ENCODE peak calls at places on chromosomes 2 and 18, in five cellular contexts. G is ovary; U is dorsolateral prefrontal cortex; S is stomach; P is CD8-positive, alpha-beta T cell. H is an unnamed sample.

GRCh38 chr2:106176446-106177110 is 17.5 kb downstream of the UXS1 start:
- DNase-seq in G (no peak), U (no peak), S (no peak), P (no peak), H (no peak)

GRCh38 chr2:30305235-30305634 is 73.9 kb downstream of the LBH start:
- DNase-seq in G (no peak), U (no peak), S (no peak), P (no peak), H (no peak)

GRCh38 chr2:216015722-216016464 is 2.5 kb upstream of the MREG start:
- DNase-seq in G (no peak), U (no peak), S (no peak), P (peak), H (no peak)

GRCh38 chr2:213640742-213641425 is 356.6 kb downstream of the SPAG16 start:
- DNase-seq in G (no peak), U (no peak), S (no peak), P (no peak), H (no peak)

GRCh38 chr18:72544092-72544886 is at the start of gene CBLN2:
- DNase-seq in G (no peak), U (peak), S (no peak), P (no peak), H (no peak)

GRCh38 chr2:70552501-70553333 is 909 bp downstream of the TGFA start:
- DNase-seq in G (no peak), U (no peak), S (peak), P (peak), H (no peak)

GRCh38 chr2:223856584-223856983 is 19.2 kb upstream of the AP1S3 start:
- DNase-seq in G (no peak), U (no peak), S (no peak), P (no peak), H (no peak)

GRCh38 chr2:70010222-70011111 is 49.0 kb upstream of the ASPRV1 start:
- DNase-seq in G (no peak), U (no peak), S (peak), P (no peak), H (no peak)

GRCh38 chr2:173761603-173762119 is 203.5 kb downstream of the SP3 start:
- DNase-seq in G (no peak), U (no peak), S (no peak), P (no peak), H (no peak)

GRCh38 chr2:25431604-25432003 is 89.9 kb upstream of the DNMT3A start:
- DNase-seq in G (no peak), U (no peak), S (no peak), P (no peak), H (no peak)

GRCh38 chr2:122203523-122203922 is 448.1 kb downstream of the TSN start:
- DNase-seq in G (no peak), U (no peak), S (no peak), P (no peak), H (no peak)

GRCh38 chr2:214604861-214605260 is 194.0 kb downstream of the VWC2L start:
- DNase-seq in G (no peak), U (no peak), S (no peak), P (no peak), H (no peak)

GRCh38 chr2:120587326-120587996 is 148.2 kb upstream of the GLI2 start:
- DNase-seq in G (no peak), U (no peak), S (no peak), P (no peak), H (no peak)

GRCh38 chr2:120675460-120676130 is 60.1 kb upstream of the GLI2 start:
- DNase-seq in G (peak), U (peak), S (peak), P (peak), H (no peak)

GRCh38 chr2:39649491-39649890 is 16.2 kb upstream of the TMEM178A start:
- DNase-seq in G (no peak), U (no peak), S (no peak), P (no peak), H (no peak)

GRCh38 chr2:159903404-159904126 is 105.6 kb upstream of the CD302 start:
- DNase-seq in G (no peak), U (no peak), S (peak), P (peak), H (no peak)

GRCh38 chr18:54358495-54358793 is 738 bp downstream of the C18orf54 start:
- DNase-seq in G (no peak), U (no peak), S (no peak), P (no peak), H (peak)

GRCh38 chr2:178101321-178102079 is 10.7 kb upstream of the RBM45 start:
- DNase-seq in G (no peak), U (no peak), S (no peak), P (no peak), H (no peak)

GRCh38 chr2:218832520-218832919 is 917 bp upstream of the PRKAG3 start:
- DNase-seq in G (no peak), U (no peak), S (no peak), P (no peak), H (no peak)

GRCh38 chr2:183927367-183928355 is 670.7 kb upstream of the ZNF804A start:
- DNase-seq in G (no peak), U (no peak), S (no peak), P (no peak), H (no peak)

GRCh38 chr2:29317077-29317517 is 201.9 kb downstream of the CLIP4 start:
- DNase-seq in G (no peak), U (no peak), S (no peak), P (no peak), H (no peak)

GRCh38 chr2:222756951-222757645 is 85.6 kb downstream of the MOGAT1 start:
- DNase-seq in G (no peak), U (no peak), S (no peak), P (no peak), H (no peak)

GRCh38 chr2:37711308-37711731 is 39.9 kb upstream of the CDC42EP3 start:
- DNase-seq in G (no peak), U (no peak), S (no peak), P (peak), H (peak)

GRCh38 chr2:158533009-158533408 is 76.3 kb downstream of the PKP4 start:
- DNase-seq in G (no peak), U (no peak), S (no peak), P (no peak), H (no peak)

GRCh38 chr2:173667014-173667413 is 298.2 kb downstream of the SP3 start:
- DNase-seq in G (no peak), U (no peak), S (no peak), P (no peak), H (no peak)

GRCh38 chr2:227325824-227326195 is 759 bp downstream of the MFF start:
- DNase-seq in G (peak), U (no peak), S (peak), P (no peak), H (peak)

GRCh38 chr2:99710720-99711612 is 221.1 kb upstream of the REV1 start:
- DNase-seq in G (no peak), U (no peak), S (no peak), P (no peak), H (no peak)

GRCh38 chr2:230589497-230590015 is 123.1 kb upstream of the CAB39 start:
- DNase-seq in G (no peak), U (no peak), S (no peak), P (no peak), H (no peak)

GRCh38 chr2:127574656-127575055 is 39.2 kb downstream of the MYO7B start:
- DNase-seq in G (no peak), U (no peak), S (peak), P (no peak), H (no peak)

GRCh38 chr18:55268146-55268545 is 308.9 kb upstream of the CCDC68 start:
- DNase-seq in G (no peak), U (no peak), S (no peak), P (no peak), H (no peak)

GRCh38 chr2:96506016-96506906 is 1.1 kb upstream of the NEURL3 start:
- DNase-seq in G (no peak), U (no peak), S (no peak), P (no peak), H (no peak)

GRCh38 chr2:96508521-96509113 is 3.5 kb upstream of the NEURL3 start:
- DNase-seq in G (no peak), U (no peak), S (no peak), P (no peak), H (no peak)

GRCh38 chr2:96506907-96507240 is 1.7 kb upstream of the NEURL3 start:
- DNase-seq in G (no peak), U (no peak), S (no peak), P (no peak), H (no peak)

GRCh38 chr2:96509114-96509846 is 4.1 kb upstream of the NEURL3 start:
- DNase-seq in G (peak), U (peak), S (peak), P (peak), H (peak)

GRCh38 chr2:96507957-96508520 is 2.9 kb upstream of the NEURL3 start:
- DNase-seq in G (peak), U (peak), S (peak), P (peak), H (no peak)
- H3K4me3 ChIP-seq in G (peak), U (peak), S (peak), P (peak), H (no peak)

DNA sequence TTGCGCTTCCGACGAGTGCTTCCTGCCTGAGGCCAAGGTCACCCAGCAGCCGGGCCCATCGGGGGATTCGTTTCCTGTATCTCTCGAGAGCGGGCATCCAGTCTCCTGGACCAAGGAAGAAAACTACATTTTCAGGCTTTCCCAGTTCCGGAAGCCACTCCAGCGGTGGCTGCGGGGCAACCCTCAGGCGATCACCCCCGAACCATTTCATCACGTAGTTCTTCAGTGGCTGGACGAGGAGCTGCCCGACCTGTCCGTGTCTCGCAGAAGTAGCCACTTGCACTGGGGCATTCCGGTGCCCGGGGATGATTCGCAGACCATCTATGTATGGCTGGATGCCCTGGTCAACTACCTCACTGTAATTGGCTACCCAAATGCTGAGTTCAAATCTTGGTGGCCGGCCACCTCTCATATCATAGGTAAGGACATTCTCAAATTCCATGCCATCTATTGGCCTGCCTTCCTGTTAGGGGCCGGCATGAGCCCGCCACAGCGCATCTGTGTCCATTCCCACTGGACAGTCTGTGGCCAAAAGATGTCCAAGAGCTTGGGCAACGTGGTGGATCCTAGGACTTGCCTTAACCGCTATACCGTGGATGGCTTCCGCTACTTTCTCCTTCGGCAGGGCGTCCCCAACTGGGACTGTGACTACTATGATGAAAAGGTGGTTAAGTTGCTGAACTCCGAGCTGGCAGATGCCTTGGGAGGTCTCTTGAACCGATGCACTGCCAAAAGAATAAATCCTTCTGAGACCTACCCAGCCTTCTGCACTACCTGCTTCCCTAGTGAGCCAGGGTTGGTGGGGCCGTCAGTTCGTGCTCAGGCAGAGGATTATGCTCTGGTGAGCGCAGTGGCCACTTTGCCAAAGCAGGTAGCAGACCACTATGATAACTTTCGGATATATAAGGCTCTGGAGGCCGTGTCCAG is 1.0 kb downstream of the MARS2 start:
- DNase-seq in G (peak), U (no peak), S (no peak), P (no peak), H (no peak)
- TF ChIP-seq CTCF in G (no peak), U (no peak), S (no peak), P (no peak), H (no peak)

GRCh38 chr2:36355890-36356198 is 266 bp downstream of the CRIM1 start:
- DNase-seq in G (no peak), U (no peak), S (no peak), P (no peak), H (no peak)
- H3K4me3 ChIP-seq in G (peak), U (peak), S (peak), P (peak), H (peak)

GRCh38 chr2:238838786-238839327 is 9.0 kb upstream of the TWIST2 start:
- DNase-seq in G (no peak), U (no peak), S (no peak), P (no peak), H (no peak)

GRCh38 chr2:238843476-238843875 is 4.4 kb upstream of the TWIST2 start:
- DNase-seq in G (no peak), U (no peak), S (no peak), P (no peak), H (no peak)

GRCh38 chr2:238841542-238842181 is 6.2 kb upstream of the TWIST2 start:
- DNase-seq in G (no peak), U (no peak), S (no peak), P (no peak), H (peak)

GRCh38 chr2:238835726-238836301 is 12.1 kb upstream of the TWIST2 start:
- DNase-seq in G (no peak), U (no peak), S (no peak), P (no peak), H (no peak)

GRCh38 chr2:238839428-238839827 is 8.5 kb upstream of the TWIST2 start:
- DNase-seq in G (no peak), U (no peak), S (no peak), P (no peak), H (no peak)
- TF ChIP-seq CTCF in G (no peak), U (no peak), S (no peak), P (no peak), H (no peak)

GRCh38 chr18:30754846-30755245 is 287.7 kb downstream of the DSC3 start:
- DNase-seq in G (no peak), U (no peak), S (no peak), P (no peak), H (no peak)
- H3K4me3 ChIP-seq in G (no peak), U (no peak), S (no peak), P (no peak), H (no peak)

GRCh38 chr18:67586101-67586500 is 69.6 kb upstream of the DSEL start:
- DNase-seq in G (no peak), U (no peak), S (no peak), P (no peak), H (no peak)

GRCh38 chr18:67589325-67589724 is 72.8 kb upstream of the DSEL start:
- DNase-seq in G (no peak), U (no peak), S (no peak), P (no peak), H (no peak)

GRCh38 chr18:67596003-67596402 is 79.5 kb upstream of the DSEL start:
- DNase-seq in G (no peak), U (no peak), S (no peak), P (no peak), H (no peak)

DNA sequence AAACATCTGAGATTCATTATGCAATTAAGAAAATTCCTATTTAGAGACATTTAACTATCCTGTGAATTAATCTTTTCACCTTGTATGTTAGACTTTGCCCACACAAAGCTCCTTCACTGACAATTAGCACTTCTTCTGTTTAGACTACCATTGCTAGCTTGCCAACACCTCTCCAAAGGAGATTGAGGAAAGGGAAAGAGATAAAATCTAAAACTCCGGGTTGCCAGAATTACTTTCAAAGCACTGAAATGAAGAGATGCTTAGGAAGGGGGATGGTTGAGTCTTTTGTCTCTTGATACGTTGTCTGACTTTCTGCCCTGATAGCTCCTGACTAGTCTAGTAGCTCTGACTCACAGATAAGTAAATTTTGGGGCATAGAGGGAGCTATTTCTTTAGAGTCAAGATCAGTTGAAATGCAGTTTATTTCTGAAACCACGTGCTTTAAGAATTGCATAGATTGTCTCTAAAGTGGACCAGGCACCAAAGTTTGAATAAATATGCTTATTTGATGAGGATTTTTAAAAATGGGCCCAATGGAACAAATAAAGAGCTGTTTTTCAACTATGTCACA is 74.1 kb upstream of the DSEL start:
- DNase-seq in G (no peak), U (no peak), S (no peak), P (no peak), H (no peak)
- TF ChIP-seq CTCF in G (no peak), U (no peak), S (no peak), P (no peak), H (no peak)

H was measured in HFF-Myc.